ENCODE peak calls at places on chromosomes 13 and 19, in four cellular contexts. C, H, Z and K are unnamed samples.

GRCh38 chr13:79385694-79386093 is 20.4 kb downstream of the RBM26 start:
- DNase-seq in Z (no peak), C (no peak), H (peak), K (peak)

GRCh38 chr19:12669272-12670158 is 2.9 kb downstream of the WDR83 start:
- DNase-seq in C (peak), H (peak), Z (peak), K (peak)

GRCh38 chr13:98141938-98142426 is 912 bp upstream of the FARP1 start:
- DNase-seq in Z (no peak), C (no peak), H (no peak), K (no peak)

GRCh38 chr13:101475536-101475935 is 23.1 kb downstream of the ITGBL1 start:
- DNase-seq in C (no peak), Z (no peak), H (no peak), K (no peak)

GRCh38 chr13:25796474-25796873 is 255.3 kb downstream of the SHISA2 start:
- DNase-seq in C (no peak), Z (no peak), H (no peak), K (no peak)

GRCh38 chr19:32566246-32566830 is 14.7 kb upstream of the PDCD5 start:
- DNase-seq in H (no peak), C (no peak), Z (no peak), K (no peak)

GRCh38 chr19:1585243-1585580 is 7.5 kb downstream of the MBD3 start:
- DNase-seq in C (no peak), Z (no peak), H (no peak), K (no peak)

GRCh38 chr13:41458939-41459753 is 1.8 kb downstream of the RGCC start:
- DNase-seq in C (peak), H (peak), Z (peak), K (peak)

GRCh38 chr19:8640402-8641004 is 10.1 kb downstream of the NFILZ start:
- DNase-seq in H (peak), C (peak), Z (no peak), K (no peak)

GRCh38 chr13:55664178-55664577 is 1476.5 kb upstream of the PRR20A start:
- DNase-seq in C (no peak), H (no peak), Z (no peak), K (no peak)

GRCh38 chr19:50447053-50447452 is 14.4 kb downstream of the MYBPC2 start:
- DNase-seq in Z (no peak), H (no peak), C (no peak), K (no peak)

GRCh38 chr13:83178008-83178407 is 704.3 kb downstream of the SLITRK1 start:
- DNase-seq in Z (no peak), H (no peak), C (no peak), K (no peak)

GRCh38 chr13:93776936-93777335 is 550.3 kb downstream of the GPC6 start:
- DNase-seq in Z (no peak), C (peak), H (no peak), K (no peak)

GRCh38 chr19:51458051-51458645 is at the start of gene SIGLEC8:
- DNase-seq in C (no peak), H (no peak), Z (no peak), K (no peak)

GRCh38 chr19:955803-956746 is 28.1 kb upstream of the WDR18 start:
- DNase-seq in H (no peak), Z (no peak), C (peak), K (no peak)

GRCh38 chr19:30437869-30438268 is 65.7 kb downstream of the ZNF536 start:
- DNase-seq in Z (no peak), C (no peak), H (no peak), K (no peak)

GRCh38 chr13:62371737-62372136 is 956.1 kb upstream of the PCDH20 start:
- DNase-seq in H (no peak), Z (no peak), C (no peak), K (no peak)

GRCh38 chr19:13693933-13694332 is 70.4 kb upstream of the MRI1 start:
- DNase-seq in C (no peak), Z (no peak), H (no peak), K (no peak)

GRCh38 chr19:18093439-18094161 is 4.0 kb upstream of the MAST3 start:
- DNase-seq in C (peak), Z (no peak), H (peak), K (peak)